ENCODE peak calls at places on chromosomes 6 and 20, in six cellular contexts. N is endothelial cell, D is cardiac fibroblast, G is thoracic aorta, W is progenitor cell of endocrine pancreas, X is IMR-90. M is an unnamed sample.

GRCh38 chr20:38114353-38114791 is 50.7 kb downstream of the TGM2 start:
- DNase-seq in N (no peak), D (peak), W (no peak), G (no peak), X (peak), M (peak)

GRCh38 chr6:2744206-2744771 is 6.4 kb downstream of the MYLK4 start:
- DNase-seq in G (no peak), N (no peak), D (peak), W (no peak), X (no peak), M (no peak)

GRCh38 chr20:49866051-49866450 is 49.3 kb downstream of the SPATA2 start:
- DNase-seq in X (peak), D (peak), G (no peak), W (no peak), N (no peak), M (peak)

GRCh38 chr6:88611721-88612120 is 351.7 kb downstream of the RNGTT start:
- DNase-seq in N (no peak), W (no peak), G (no peak), X (no peak), D (no peak), M (no peak)

GRCh38 chr6:144718431-144718830 is 433.3 kb downstream of the UTRN start:
- DNase-seq in N (no peak), G (no peak), W (no peak), X (peak), D (peak), M (peak)

GRCh38 chr6:30075987-30076311 is 380 bp upstream of the RNF39 start:
- DNase-seq in D (no peak), W (no peak), G (no peak), N (no peak), X (no peak), M (no peak)

GRCh38 chr6:79878142-79878748 is 69.1 kb downstream of the ELOVL4 start:
- DNase-seq in W (no peak), X (no peak), G (no peak), N (no peak), D (no peak), M (no peak)

GRCh38 chr6:167165887-167166471 is 8.2 kb upstream of the GPR31 start:
- DNase-seq in D (no peak), N (no peak), W (no peak), G (no peak), X (no peak), M (no peak)

GRCh38 chr6:103273048-103273447 is 1586.7 kb downstream of the HACE1 start:
- DNase-seq in W (no peak), X (no peak), D (peak), G (no peak), N (no peak), M (no peak)

GRCh38 chr6:111668410-111668809 is 62.7 kb upstream of the TRAF3IP2 start:
- DNase-seq in W (no peak), D (no peak), N (peak), G (no peak), X (no peak), M (no peak)

GRCh38 chr6:95084867-95085266 is 492.5 kb upstream of the MANEA start:
- DNase-seq in D (no peak), G (no peak), N (no peak), X (no peak), W (no peak), M (no peak)

GRCh38 chr20:57927376-57927775 is 217.6 kb upstream of the PMEPA1 start:
- DNase-seq in D (no peak), X (no peak), N (no peak), G (no peak), W (no peak), M (no peak)

GRCh38 chr20:32244150-32244823 is 33.2 kb upstream of the KIF3B start:
- DNase-seq in D (no peak), G (no peak), X (no peak), W (no peak), N (no peak), M (peak)

GRCh38 chr6:22087960-22088716 is 208.7 kb downstream of the PRL start:
- DNase-seq in N (no peak), X (no peak), G (no peak), W (no peak), D (no peak), M (no peak)

GRCh38 chr20:760751-761417 is 7.4 kb downstream of the SLC52A3 start:
- DNase-seq in W (peak), N (peak), G (no peak), X (no peak), D (peak), M (peak)

GRCh38 chr20:63847374-63848002 is 13.8 kb upstream of the ABHD16B start:
- DNase-seq in G (no peak), X (no peak), D (no peak), N (peak), W (no peak), M (no peak)

GRCh38 chr6:42300701-42301100 is 83.0 kb upstream of the MRPS10 start:
- DNase-seq in N (no peak), W (no peak), X (no peak), D (no peak), G (no peak), M (no peak)

GRCh38 chr6:154615483-154616025 is 105.1 kb upstream of the CNKSR3 start:
- DNase-seq in N (no peak), D (peak), G (peak), W (no peak), X (peak), M (peak)

GRCh38 chr6:137051790-137052472 is 7.2 kb upstream of the IL20RA start:
- DNase-seq in G (no peak), N (no peak), D (no peak), W (no peak), X (peak), M (peak)

GRCh38 chr6:158121335-158121734 is 46.7 kb downstream of the SERAC1 start:
- DNase-seq in W (no peak), X (no peak), D (no peak), G (no peak), N (no peak), M (no peak)

GRCh38 chr6:41748102-41748477 is 893 bp upstream of the PGC start:
- DNase-seq in X (no peak), G (no peak), D (no peak), N (no peak), W (no peak), M (no peak)

GRCh38 chr6:51844391-51844735 is 243.1 kb downstream of the PKHD1 start:
- DNase-seq in G (no peak), W (no peak), D (no peak), N (peak), X (no peak), M (no peak)

GRCh38 chr6:4957521-4958231 is 46.2 kb downstream of the RPP40 start:
- DNase-seq in X (no peak), G (no peak), W (no peak), D (peak), N (peak), M (peak)
- TF ChIP-seq CTCF in X (no peak), G (no peak), W (peak), D (peak), N (no peak), M (peak)

GRCh38 chr6:26491604-26492003 is 8.5 kb upstream of the BTN1A1 start:
- DNase-seq in G (no peak), W (no peak), X (no peak), N (no peak), D (no peak), M (no peak)

GRCh38 chr6:26494117-26494516 is 6.0 kb upstream of the BTN1A1 start:
- DNase-seq in W (no peak), N (no peak), D (no peak), X (no peak), G (no peak), M (no peak)

GRCh38 chr6:26490576-26490964 is 9.5 kb upstream of the BTN1A1 start:
- DNase-seq in X (no peak), N (no peak), D (no peak), G (no peak), W (no peak), M (no peak)

GRCh38 chr6:26489926-26490575 is 10.1 kb upstream of the BTN1A1 start:
- DNase-seq in X (no peak), N (no peak), W (no peak), D (no peak), G (no peak), M (no peak)

DNA sequence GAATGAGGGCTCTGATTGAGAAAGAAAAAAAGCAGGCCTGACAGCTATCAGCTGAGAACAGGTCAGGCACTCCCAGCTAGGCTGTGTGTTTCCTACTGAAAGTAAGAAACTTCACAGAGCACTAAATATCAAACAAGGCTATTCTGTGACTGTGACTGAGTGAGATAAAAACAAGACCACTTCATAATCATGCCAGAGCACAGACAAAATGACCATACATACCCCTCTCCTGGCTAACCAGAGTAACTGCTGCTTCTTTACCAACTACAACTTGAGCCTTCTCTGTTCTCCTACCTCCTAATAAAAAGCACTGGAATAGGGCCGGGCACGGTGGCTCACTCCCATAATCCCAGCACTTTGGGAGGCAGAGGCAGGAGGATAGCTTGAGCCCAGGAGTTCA is 6.8 kb upstream of the BTN1A1 start:
- DNase-seq in W (no peak), X (peak), D (peak), G (no peak), N (no peak), M (peak)
- TF ChIP-seq CTCF in W (peak), X (peak), D (peak), G (no peak), N (no peak), M (peak)

GRCh38 chr6:170292778-170293164 is 1.9 kb upstream of the DLL1 start:
- DNase-seq in X (no peak), N (no peak), D (no peak), W (no peak), G (no peak), M (no peak)
- TF ChIP-seq CTCF in X (no peak), N (no peak), D (peak), W (no peak), G (peak), M (no peak)

GRCh38 chr6:163946437-163946836 is 531.9 kb downstream of the QKI start:
- DNase-seq in X (no peak), W (no peak), N (no peak), D (no peak), G (no peak), M (no peak)
- TF ChIP-seq CTCF in X (no peak), W (no peak), N (no peak), D (no peak), G (no peak), M (no peak)

GRCh38 chr6:148578489-148578814 is 168.4 kb upstream of the UST start:
- DNase-seq in D (no peak), W (no peak), N (no peak), G (no peak), X (no peak), M (no peak)
- TF ChIP-seq CTCF in D (no peak), W (no peak), N (no peak), G (no peak), X (no peak), M (no peak)

GRCh38 chr20:17883592-17884317 is 84.8 kb downstream of the SNX5 start:
- DNase-seq in X (no peak), G (no peak), W (no peak), D (no peak), N (no peak), M (no peak)
- TF ChIP-seq CTCF in X (no peak), G (no peak), W (no peak), D (no peak), N (no peak), M (no peak)

GRCh38 chr6:151690303-151690702 is 117.2 kb upstream of the ESR1 start:
- DNase-seq in X (no peak), G (no peak), W (no peak), N (no peak), D (peak), M (peak)
- TF ChIP-seq CTCF in X (no peak), G (no peak), W (no peak), N (no peak), D (no peak), M (peak)

M was measured in fibroblast of mammary gland.